ENCODE peak calls at places on chromosomes 13 and 19, in nine cellular contexts. P is progenitor cell of endocrine pancreas, C is RWPE1, X is amygdala, E is T-cell, Y is fibroblast of the aortic adventitia, H is skeletal muscle cell, R is Caco-2, D is fibroblast of lung. V is an unnamed sample.

GRCh38 chr13:98664510-98664909 is 87.6 kb upstream of the STK24 start:
- DNase-seq in P (no peak), H (no peak), X (no peak), R (no peak), D (no peak), C (no peak), E (no peak), Y (no peak), V (no peak)

GRCh38 chr13:97944396-97945029 is 9.0 kb upstream of the IPO5 start:
- DNase-seq in Y (peak), P (no peak), H (no peak), E (no peak), X (no peak), C (peak), R (no peak), D (peak), V (peak)

GRCh38 chr19:10115392-10116084 is 4.0 kb downstream of the P2RY11 start:
- DNase-seq in D (no peak), R (no peak), Y (no peak), H (no peak), E (no peak), X (no peak), C (no peak), P (no peak), V (no peak)

GRCh38 chr19:38317104-38317612 is 1.4 kb upstream of the YIF1B start:
- DNase-seq in D (no peak), R (no peak), Y (no peak), P (no peak), X (no peak), C (no peak), E (no peak), H (no peak), V (no peak)

GRCh38 chr13:98033277-98034247 is 80.1 kb downstream of the IPO5 start:
- DNase-seq in R (peak), H (no peak), Y (peak), X (no peak), C (peak), E (no peak), P (no peak), D (peak), V (peak)

GRCh38 chr13:24502567-24503375 is 9.8 kb downstream of the PARP4 start:
- DNase-seq in C (peak), E (no peak), Y (peak), H (peak), R (no peak), X (no peak), D (peak), P (no peak), V (peak)

GRCh38 chr19:10184636-10185035 is 10.1 kb downstream of the DNMT1 start:
- DNase-seq in Y (no peak), R (peak), E (no peak), X (no peak), C (peak), H (no peak), D (no peak), P (no peak), V (no peak)

GRCh38 chr13:95641961-95642621 is 2.4 kb downstream of the DZIP1 start:
- DNase-seq in Y (peak), C (no peak), R (peak), D (peak), P (peak), H (no peak), X (no peak), E (no peak), V (peak)

GRCh38 chr13:44148159-44148929 is 225.3 kb upstream of the SERP2 start:
- DNase-seq in Y (peak), E (no peak), H (peak), P (no peak), R (no peak), X (no peak), D (no peak), C (no peak), V (no peak)

GRCh38 chr19:2289714-2290435 is 7.9 kb upstream of the PEAK3 start:
- DNase-seq in R (no peak), X (no peak), H (no peak), E (peak), Y (no peak), C (no peak), P (no peak), D (no peak), V (no peak)

GRCh38 chr19:38213911-38214625 is 10.0 kb downstream of the DPF1 start:
- DNase-seq in E (peak), R (no peak), Y (peak), P (no peak), C (no peak), X (peak), H (peak), D (peak), V (peak)

GRCh38 chr13:49046002-49046401 is 70.3 kb downstream of the FNDC3A start:
- DNase-seq in X (no peak), P (no peak), R (no peak), Y (peak), D (peak), H (no peak), C (no peak), E (no peak), V (peak)

GRCh38 chr13:102550507-102550906 is 46.3 kb upstream of the TPP2 start:
- DNase-seq in X (no peak), R (no peak), Y (no peak), E (no peak), D (no peak), P (no peak), C (no peak), H (no peak), V (no peak)

GRCh38 chr19:38849746-38850230 is at the start of gene HNRNPL:
- DNase-seq in X (no peak), H (no peak), E (peak), R (no peak), Y (no peak), C (peak), D (no peak), P (peak), V (no peak)

GRCh38 chr13:48078251-48078656 is 16.6 kb downstream of the MED4 start:
- DNase-seq in H (no peak), X (no peak), E (no peak), Y (no peak), P (no peak), C (peak), D (peak), R (no peak), V (no peak)

GRCh38 chr19:50061650-50062049 is 35.8 kb downstream of the ZNF473 start:
- DNase-seq in H (no peak), Y (no peak), D (no peak), X (no peak), C (no peak), E (no peak), R (peak), P (no peak), V (no peak)

GRCh38 chr13:74869846-74870245 is 612.1 kb downstream of the TBC1D4 start:
- DNase-seq in P (no peak), H (no peak), X (no peak), Y (peak), R (no peak), E (no peak), D (peak), C (no peak), V (peak)

GRCh38 chr19:6161271-6161850 is 25.9 kb downstream of the ACSBG2 start:
- DNase-seq in H (no peak), P (no peak), X (no peak), Y (no peak), D (no peak), E (peak), R (peak), C (peak), V (no peak)

GRCh38 chr13:27926644-27927434 is 7.0 kb downstream of the PDX1 start:
- DNase-seq in R (no peak), P (no peak), Y (no peak), C (no peak), E (no peak), D (no peak), H (no peak), X (no peak), V (no peak)

GRCh38 chr13:34025746-34026145 is 207.8 kb downstream of the RFC3 start:
- DNase-seq in P (no peak), Y (peak), C (peak), X (no peak), H (peak), E (no peak), D (peak), R (no peak), V (peak)

GRCh38 chr19:10431254-10431942 is 11.1 kb downstream of the PDE4A start:
- DNase-seq in C (no peak), D (peak), P (no peak), E (peak), Y (peak), X (no peak), H (no peak), R (no peak), V (no peak)

GRCh38 chr13:51311957-51312520 is 27.5 kb upstream of the SERPINE3 start:
- DNase-seq in X (no peak), C (no peak), H (no peak), D (no peak), P (no peak), E (no peak), R (no peak), Y (no peak), V (no peak)